ENCODE peak calls at places on chromosome 22, in six cellular contexts. One of them, this sample, is unnamed.

GRCh38 chr22:45583504-45583903 is 80.8 kb downstream of the FBLN1 start:
- DNase-seq in pancreas: no peak
- DNase-seq in AG10803: no peak
- DNase-seq in iris pigment epithelial cell: no peak
- DNase-seq in HCT116: no peak
- DNase-seq in stimulated activated CD4-positive, alpha-beta T cell treated with anti-CD3 and anti-CD28 coated beads, Interleukin-15, amount 100 ng/mL, for 1 hour: no peak
- DNase-seq in this sample: no peak

GRCh38 chr22:44157916-44158618 is 22.7 kb upstream of the PARVG start:
- DNase-seq in stimulated activated CD4-positive, alpha-beta T cell treated with anti-CD3 and anti-CD28 coated beads, Interleukin-15, amount 100 ng/mL, for 1 hour: no peak
- DNase-seq in iris pigment epithelial cell: no peak
- DNase-seq in pancreas: no peak
- DNase-seq in AG10803: no peak
- DNase-seq in HCT116: no peak
- DNase-seq in this sample: no peak

GRCh38 chr22:43535336-43535735 is 123.5 kb downstream of the MPPED1 start:
- DNase-seq in HCT116: no peak
- DNase-seq in AG10803: no peak
- DNase-seq in pancreas: no peak
- DNase-seq in stimulated activated CD4-positive, alpha-beta T cell treated with anti-CD3 and anti-CD28 coated beads, Interleukin-15, amount 100 ng/mL, for 1 hour: no peak
- DNase-seq in iris pigment epithelial cell: no peak
- DNase-seq in this sample: no peak

GRCh38 chr22:33210129-33210784 is 152.1 kb upstream of the SYN3 start:
- DNase-seq in pancreas: peak; percentile 22
- DNase-seq in stimulated activated CD4-positive, alpha-beta T cell treated with anti-CD3 and anti-CD28 coated beads, Interleukin-15, amount 100 ng/mL, for 1 hour: no peak
- DNase-seq in iris pigment epithelial cell: peak; percentile 11
- DNase-seq in HCT116: no peak
- DNase-seq in AG10803: peak; percentile 40
- DNase-seq in this sample: no peak

GRCh38 chr22:19943665-19944026 is 2.0 kb upstream of the TXNRD2 start:
- DNase-seq in pancreas: no peak
- DNase-seq in stimulated activated CD4-positive, alpha-beta T cell treated with anti-CD3 and anti-CD28 coated beads, Interleukin-15, amount 100 ng/mL, for 1 hour: no peak
- DNase-seq in HCT116: no peak
- DNase-seq in iris pigment epithelial cell: peak; percentile 77
- DNase-seq in AG10803: peak; percentile 84
- DNase-seq in this sample: no peak

GRCh38 chr22:25774575-25775026 is 32.6 kb downstream of the MYO18B start:
- DNase-seq in HCT116: no peak
- DNase-seq in iris pigment epithelial cell: no peak
- DNase-seq in stimulated activated CD4-positive, alpha-beta T cell treated with anti-CD3 and anti-CD28 coated beads, Interleukin-15, amount 100 ng/mL, for 1 hour: no peak
- DNase-seq in AG10803: no peak
- DNase-seq in pancreas: no peak
- DNase-seq in this sample: no peak

GRCh38 chr22:44379817-44380560 is 67.2 kb upstream of the SHISAL1 start:
- DNase-seq in HCT116: no peak
- DNase-seq in pancreas: no peak
- DNase-seq in stimulated activated CD4-positive, alpha-beta T cell treated with anti-CD3 and anti-CD28 coated beads, Interleukin-15, amount 100 ng/mL, for 1 hour: no peak
- DNase-seq in iris pigment epithelial cell: no peak
- DNase-seq in AG10803: no peak
- DNase-seq in this sample: no peak

GRCh38 chr22:25051983-25052710 is 99.6 kb downstream of the KIAA1671 start:
- DNase-seq in iris pigment epithelial cell: no peak
- DNase-seq in pancreas: peak; percentile 82
- DNase-seq in stimulated activated CD4-positive, alpha-beta T cell treated with anti-CD3 and anti-CD28 coated beads, Interleukin-15, amount 100 ng/mL, for 1 hour: no peak
- DNase-seq in HCT116: no peak
- DNase-seq in AG10803: no peak
- DNase-seq in this sample: no peak

GRCh38 chr22:30196141-30196866 is 50.3 kb downstream of the LIF start:
- DNase-seq in AG10803: peak; percentile 99
- DNase-seq in iris pigment epithelial cell: peak; percentile 100
- DNase-seq in pancreas: peak; percentile 57
- DNase-seq in HCT116: peak; percentile 91
- DNase-seq in stimulated activated CD4-positive, alpha-beta T cell treated with anti-CD3 and anti-CD28 coated beads, Interleukin-15, amount 100 ng/mL, for 1 hour: peak; percentile 25
- DNase-seq in this sample: no peak

This sample was measured in central memory CD8-positive, alpha-beta T cell.